ENCODE peak calls at places on chromosomes 5 and 9, in four cellular contexts. A, M, K and S are unnamed samples.

GRCh38 chr5:133460172-133460758 is 152.1 kb downstream of the FSTL4 start:
- DNase-seq in A (peak), M (peak), K (no peak), S (no peak)

GRCh38 chr9:89234636-89235035 is 56.0 kb upstream of the SHC3 start:
- DNase-seq in A (peak), M (no peak), K (no peak), S (peak)

GRCh38 chr5:142715291-142715690 is 29.4 kb upstream of the FGF1 start:
- DNase-seq in A (no peak), M (no peak), K (no peak), S (no peak)

GRCh38 chr5:43038523-43038989 is 1.6 kb downstream of the ANXA2R start:
- DNase-seq in A (no peak), M (no peak), K (no peak), S (peak)

GRCh38 chr5:112684737-112685136 is 52.9 kb upstream of the APC start:
- DNase-seq in A (no peak), M (no peak), K (no peak), S (peak)

GRCh38 chr9:16131269-16131668 is 578.4 kb downstream of the CCDC171 start:
- DNase-seq in A (peak), M (no peak), K (no peak), S (peak)

GRCh38 chr5:27315541-27316282 is 277.3 kb upstream of the CDH9 start:
- DNase-seq in A (no peak), M (no peak), K (no peak), S (peak)

GRCh38 chr5:16487448-16487847 is 21.8 kb upstream of the ZNF622 start:
- DNase-seq in A (no peak), M (no peak), K (no peak), S (no peak)

GRCh38 chr5:123441408-123441807 is 18.2 kb upstream of the CEP120 start:
- DNase-seq in A (no peak), M (no peak), K (no peak), S (no peak)

DNA sequence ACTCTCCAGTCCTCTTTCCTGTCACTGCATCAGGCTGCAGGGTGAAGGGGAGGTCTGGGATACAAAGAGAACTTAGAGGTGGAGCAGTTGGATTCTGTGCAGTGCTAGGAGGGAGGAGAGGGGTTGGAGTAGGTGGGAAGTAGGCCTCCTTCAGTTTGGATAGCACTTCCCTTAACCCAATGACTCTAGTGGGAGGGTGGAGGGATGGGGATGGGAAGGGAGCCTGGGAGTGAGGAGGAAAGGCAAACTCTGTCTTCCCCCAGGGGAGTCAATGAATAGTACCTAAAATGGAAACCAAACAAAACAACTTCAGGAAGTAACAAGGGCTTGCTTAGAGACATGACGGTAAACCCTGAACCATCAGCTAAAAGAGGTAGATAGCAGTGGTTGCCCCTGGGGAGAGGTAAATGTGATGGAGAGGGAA is 30.7 kb downstream of the GSN start:
- DNase-seq in A (no peak), M (no peak), K (peak), S (no peak)
- TF ChIP-seq MAZ in A (no peak), M (no peak), K (no peak), S (no peak)

GRCh38 chr9:7089794-7090193 is 332.0 kb downstream of the KDM4C start:
- DNase-seq in A (no peak), M (no peak), K (no peak), S (no peak)
- TF ChIP-seq RFX5 in A (no peak), M (no peak), K (no peak), S (no peak)

DNA sequence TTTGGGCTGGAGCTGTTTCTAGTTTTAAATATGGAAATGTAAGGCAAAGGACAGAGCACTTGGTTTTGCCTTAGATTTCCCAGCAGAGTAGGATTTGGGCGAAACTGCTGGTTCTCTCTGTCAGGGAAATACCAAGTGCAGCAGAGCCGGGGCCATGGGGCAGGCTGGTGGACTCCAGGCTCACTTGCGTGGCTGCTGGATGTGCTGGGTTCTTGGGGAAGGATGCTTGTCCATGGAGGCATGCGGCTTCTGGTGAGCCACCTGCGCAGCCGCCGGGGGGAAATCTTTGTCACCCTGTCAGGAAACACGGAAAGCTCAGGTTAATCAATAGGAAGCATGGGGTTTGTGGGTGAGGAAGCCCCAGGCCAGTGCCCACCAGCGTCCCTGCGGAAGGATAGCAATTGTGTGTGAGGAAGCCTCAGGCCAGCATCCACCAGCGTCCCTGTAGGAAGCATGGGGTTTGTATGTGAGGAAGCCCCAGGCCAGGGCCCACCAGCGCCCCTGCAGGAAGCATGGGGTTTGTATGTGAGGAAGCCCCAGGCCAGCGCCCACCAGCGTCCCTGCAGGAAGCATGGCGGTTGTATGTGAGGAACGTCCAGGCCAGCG is 80.1 kb downstream of the DAP start:
- DNase-seq in A (no peak), M (no peak), K (no peak), S (no peak)
- TF ChIP-seq MAZ in A (no peak), M (no peak), K (no peak), S (no peak)

GRCh38 chr9:127388037-127388855 is 8.7 kb upstream of the SLC2A8 start:
- DNase-seq in A (peak), M (no peak), K (peak), S (peak)

GRCh38 chr9:127390243-127390535 is 6.8 kb upstream of the SLC2A8 start:
- DNase-seq in A (no peak), M (no peak), K (no peak), S (no peak)

GRCh38 chr9:127389391-127390242 is 7.4 kb upstream of the SLC2A8 start:
- DNase-seq in A (no peak), M (no peak), K (peak), S (no peak)

GRCh38 chr9:127390563-127390962 is 6.4 kb upstream of the SLC2A8 start:
- DNase-seq in A (no peak), M (peak), K (peak), S (no peak)

GRCh38 chr9:127388856-127389238 is 8.1 kb upstream of the SLC2A8 start:
- DNase-seq in A (no peak), M (no peak), K (peak), S (no peak)
- TF ChIP-seq RFX5 in A (no peak), M (no peak), K (no peak), S (no peak)

GRCh38 chr5:85823462-85824426 is 794.0 kb upstream of the COX7C start:
- DNase-seq in A (peak), M (peak), K (no peak), S (no peak)
- TF ChIP-seq MAZ in A (no peak), M (no peak), K (no peak), S (no peak)

DNA sequence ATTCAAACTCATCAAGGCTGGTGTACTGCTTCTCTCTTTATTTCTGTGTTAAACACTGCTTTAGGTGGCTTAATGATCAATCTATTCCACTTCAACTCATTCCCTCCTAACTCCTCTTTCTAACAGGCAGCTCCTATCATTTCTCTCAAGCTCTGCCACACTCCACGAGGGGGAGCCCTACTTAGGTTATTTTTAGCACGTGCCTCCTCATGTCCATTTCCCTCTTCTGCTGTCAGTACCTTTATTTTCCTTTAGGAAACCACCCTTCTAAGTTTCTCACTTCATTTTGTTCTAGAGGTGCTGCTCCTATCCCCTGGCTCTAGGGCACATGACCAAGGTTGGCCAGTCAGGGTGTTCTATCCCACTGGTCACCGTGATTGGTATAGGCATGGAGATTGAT is 6.7 kb upstream of the BRINP1 start:
- DNase-seq in A (peak), M (no peak), K (peak), S (no peak)
- TF ChIP-seq RFX5 in A (no peak), M (no peak), K (no peak), S (no peak)